ENCODE peak calls at places on chromosomes 6 and 20, in five cellular contexts. One of them, this sample, is unnamed.

GRCh38 chr6:124903797-124904196 is 58.4 kb upstream of the RNF217 start:
- DNase-seq in fibroblast of pulmonary artery: no peak
- DNase-seq in pancreas: no peak
- DNase-seq in endodermal cell: no peak
- DNase-seq in vagina: no peak
- DNase-seq in this sample: no peak

GRCh38 chr6:31568537-31568961 is 3.5 kb upstream of the LTA start:
- DNase-seq in endodermal cell: no peak
- DNase-seq in vagina: no peak
- DNase-seq in fibroblast of pulmonary artery: no peak
- DNase-seq in pancreas: no peak
- DNase-seq in this sample: peak

GRCh38 chr6:149037026-149037734 is 280.3 kb upstream of the TAB2 start:
- DNase-seq in vagina: no peak
- DNase-seq in fibroblast of pulmonary artery: no peak
- DNase-seq in endodermal cell: no peak
- DNase-seq in pancreas: peak
- DNase-seq in this sample: no peak

GRCh38 chr20:35006009-35006408 is 50.3 kb downstream of the MYH7B start:
- DNase-seq in vagina: no peak
- DNase-seq in pancreas: peak
- DNase-seq in endodermal cell: peak
- DNase-seq in fibroblast of pulmonary artery: no peak
- DNase-seq in this sample: no peak

GRCh38 chr6:125598422-125598821 is 151.0 kb upstream of the HEY2 start:
- DNase-seq in pancreas: no peak
- DNase-seq in fibroblast of pulmonary artery: peak
- DNase-seq in vagina: no peak
- DNase-seq in endodermal cell: no peak
- DNase-seq in this sample: no peak

GRCh38 chr6:166397849-166398248 is 15.1 kb upstream of the MPC1 start:
- DNase-seq in fibroblast of pulmonary artery: no peak
- DNase-seq in vagina: no peak
- DNase-seq in pancreas: no peak
- DNase-seq in endodermal cell: no peak
- DNase-seq in this sample: no peak

GRCh38 chr6:168165373-168165772 is 86.4 kb upstream of the FRMD1 start:
- DNase-seq in vagina: peak
- DNase-seq in endodermal cell: no peak
- DNase-seq in fibroblast of pulmonary artery: no peak
- DNase-seq in pancreas: no peak
- DNase-seq in this sample: no peak

GRCh38 chr20:40332167-40332566 is 356.9 kb downstream of the MAFB start:
- DNase-seq in fibroblast of pulmonary artery: no peak
- DNase-seq in endodermal cell: no peak
- DNase-seq in vagina: no peak
- DNase-seq in pancreas: no peak
- DNase-seq in this sample: no peak

GRCh38 chr6:7106215-7106751 is 1.5 kb upstream of the RREB1 start:
- DNase-seq in endodermal cell: no peak
- DNase-seq in fibroblast of pulmonary artery: peak
- DNase-seq in pancreas: no peak
- DNase-seq in vagina: no peak
- DNase-seq in this sample: no peak

GRCh38 chr6:164085086-164085485 is 670.6 kb downstream of the QKI start:
- DNase-seq in vagina: no peak
- DNase-seq in pancreas: no peak
- DNase-seq in fibroblast of pulmonary artery: no peak
- DNase-seq in endodermal cell: no peak
- DNase-seq in this sample: no peak

GRCh38 chr6:159540883-159541282 is 152.2 kb downstream of the SOD2 start:
- DNase-seq in endodermal cell: no peak
- DNase-seq in fibroblast of pulmonary artery: no peak
- DNase-seq in pancreas: no peak
- DNase-seq in vagina: no peak
- DNase-seq in this sample: no peak

GRCh38 chr20:20084296-20084752 is 32.0 kb downstream of the CFAP61 start:
- DNase-seq in fibroblast of pulmonary artery: no peak
- DNase-seq in endodermal cell: no peak
- DNase-seq in vagina: no peak
- DNase-seq in pancreas: peak
- DNase-seq in this sample: no peak

GRCh38 chr20:57746832-57747404 is 37.1 kb upstream of the PMEPA1 start:
- DNase-seq in pancreas: no peak
- DNase-seq in fibroblast of pulmonary artery: no peak
- DNase-seq in endodermal cell: no peak
- DNase-seq in vagina: no peak
- DNase-seq in this sample: no peak

GRCh38 chr20:57749131-57749690 is 39.4 kb upstream of the PMEPA1 start:
- DNase-seq in fibroblast of pulmonary artery: no peak
- DNase-seq in pancreas: no peak
- DNase-seq in vagina: no peak
- DNase-seq in endodermal cell: no peak
- DNase-seq in this sample: no peak

GRCh38 chr20:57747889-57748456 is 38.2 kb upstream of the PMEPA1 start:
- DNase-seq in vagina: no peak
- DNase-seq in fibroblast of pulmonary artery: no peak
- DNase-seq in endodermal cell: no peak
- DNase-seq in pancreas: no peak
- DNase-seq in this sample: no peak

GRCh38 chr20:57749861-57750260 is 40.0 kb upstream of the PMEPA1 start:
- DNase-seq in vagina: no peak
- DNase-seq in fibroblast of pulmonary artery: no peak
- DNase-seq in pancreas: no peak
- DNase-seq in endodermal cell: no peak
- DNase-seq in this sample: no peak

DNA sequence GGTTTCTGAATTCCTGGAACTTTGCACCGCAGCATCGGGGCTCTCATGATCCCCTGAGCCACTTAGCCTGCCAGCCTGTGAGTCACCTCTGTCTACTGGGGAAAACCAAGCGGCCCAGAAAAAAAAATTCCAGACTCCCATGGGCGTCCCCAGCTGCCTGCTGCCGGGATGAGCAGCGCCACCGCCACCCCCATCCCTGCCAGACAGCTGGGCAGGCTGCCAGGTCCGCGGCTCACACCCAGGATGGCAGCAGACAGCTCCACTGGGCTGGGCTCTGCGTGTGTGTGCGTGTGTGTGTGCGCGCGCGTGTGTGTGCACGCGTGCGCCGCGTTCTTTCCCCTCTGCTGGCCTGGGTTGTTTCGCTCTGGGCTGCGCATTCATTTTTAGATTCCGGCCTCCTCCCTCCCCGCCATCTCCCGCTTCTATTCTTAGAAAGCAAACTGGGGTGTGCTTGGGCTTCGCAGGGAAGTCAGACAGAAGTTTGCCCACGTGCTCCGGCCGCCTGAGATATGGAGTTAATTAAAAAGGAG is 38.9 kb upstream of the PMEPA1 start:
- DNase-seq in endodermal cell: no peak
- DNase-seq in pancreas: peak
- DNase-seq in vagina: no peak
- DNase-seq in fibroblast of pulmonary artery: peak
- DNase-seq in this sample: peak
- H3K4me3 ChIP-seq in endodermal cell: no peak
- H3K4me3 ChIP-seq in pancreas: no peak
- H3K4me3 ChIP-seq in vagina: peak
- H3K4me3 ChIP-seq in fibroblast of pulmonary artery: peak
- H3K4me3 ChIP-seq in this sample: peak

GRCh38 chr6:5051394-5051793 is 33.7 kb upstream of the PPP1R3G start:
- DNase-seq in endodermal cell: no peak
- DNase-seq in vagina: no peak
- DNase-seq in fibroblast of pulmonary artery: no peak
- DNase-seq in pancreas: no peak
- DNase-seq in this sample: no peak
- H3K4me3 ChIP-seq in endodermal cell: no peak
- H3K4me3 ChIP-seq in vagina: no peak
- H3K4me3 ChIP-seq in fibroblast of pulmonary artery: no peak
- H3K4me3 ChIP-seq in pancreas: no peak
- H3K4me3 ChIP-seq in this sample: no peak

GRCh38 chr20:36878913-36879312 is 3.0 kb downstream of the TLDC2 start:
- DNase-seq in pancreas: peak
- DNase-seq in fibroblast of pulmonary artery: no peak
- DNase-seq in vagina: no peak
- DNase-seq in endodermal cell: no peak
- DNase-seq in this sample: no peak

GRCh38 chr20:36872857-36873256 is 3.1 kb upstream of the TLDC2 start:
- DNase-seq in vagina: no peak
- DNase-seq in endodermal cell: no peak
- DNase-seq in fibroblast of pulmonary artery: no peak
- DNase-seq in pancreas: peak
- DNase-seq in this sample: no peak

GRCh38 chr20:36873498-36874189 is 2.3 kb upstream of the TLDC2 start:
- DNase-seq in fibroblast of pulmonary artery: no peak
- DNase-seq in vagina: no peak
- DNase-seq in pancreas: peak
- DNase-seq in endodermal cell: no peak
- DNase-seq in this sample: no peak

GRCh38 chr20:36876473-36876833 is 515 bp downstream of the TLDC2 start:
- DNase-seq in vagina: no peak
- DNase-seq in pancreas: no peak
- DNase-seq in fibroblast of pulmonary artery: no peak
- DNase-seq in endodermal cell: no peak
- DNase-seq in this sample: no peak

GRCh38 chr20:36875702-36876472 is at the start of gene TLDC2:
- DNase-seq in pancreas: peak
- DNase-seq in fibroblast of pulmonary artery: no peak
- DNase-seq in vagina: no peak
- DNase-seq in endodermal cell: no peak
- DNase-seq in this sample: no peak
- H3K4me3 ChIP-seq in pancreas: no peak
- H3K4me3 ChIP-seq in fibroblast of pulmonary artery: no peak
- H3K4me3 ChIP-seq in vagina: no peak
- H3K4me3 ChIP-seq in endodermal cell: no peak
- H3K4me3 ChIP-seq in this sample: no peak

DNA sequence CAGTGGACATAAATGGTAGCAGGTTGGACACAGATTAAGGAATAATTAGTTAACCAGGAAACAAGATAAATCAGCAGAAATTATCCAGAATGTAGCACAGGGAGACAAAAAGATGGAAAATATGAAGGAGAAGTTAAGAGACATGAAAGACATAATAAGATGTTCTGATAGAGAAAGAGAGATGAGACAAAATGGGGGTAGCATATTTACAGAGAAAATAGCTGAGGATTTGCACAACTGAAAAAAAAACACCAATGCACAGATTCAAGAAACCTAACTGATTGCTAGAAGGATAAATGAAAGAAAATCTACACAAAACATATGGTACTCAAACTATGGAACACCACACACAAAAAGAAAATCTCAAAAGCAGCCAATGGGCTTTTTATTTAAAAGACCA is 34.6 kb upstream of the TBC1D22B start:
- DNase-seq in pancreas: no peak
- DNase-seq in endodermal cell: no peak
- DNase-seq in fibroblast of pulmonary artery: no peak
- DNase-seq in vagina: no peak
- DNase-seq in this sample: no peak
- H3K4me3 ChIP-seq in pancreas: peak
- H3K4me3 ChIP-seq in endodermal cell: peak
- H3K4me3 ChIP-seq in fibroblast of pulmonary artery: peak
- H3K4me3 ChIP-seq in vagina: peak
- H3K4me3 ChIP-seq in this sample: no peak